ENCODE peak calls at places on chromosomes 3 and 15, in ten cellular contexts. W is fibroblast of lung, D is stomach, A is Karpas-422, L is AG04449, Q is PC-3, Y is retinal pigment epithelial cell, K is cardiac muscle cell, R is astrocyte of the spinal cord, F is AG04450. Z is an unnamed sample.

GRCh38 chr3:4992118-4992517 is 12.9 kb downstream of the BHLHE40 start:
- DNase-seq in W (no peak), D (no peak), A (no peak), L (no peak), Q (no peak), Y (no peak), K (no peak), R (no peak), F (no peak), Z (no peak)

GRCh38 chr15:52794665-52795463 is 4.7 kb upstream of the ONECUT1 start:
- DNase-seq in W (no peak), D (no peak), A (no peak), L (no peak), Q (no peak), Y (no peak), K (no peak), R (no peak), F (no peak), Z (no peak)

GRCh38 chr15:62150445-62150844 is 14.6 kb downstream of the C2CD4B start:
- DNase-seq in W (no peak), D (no peak), A (no peak), L (no peak), Q (no peak), Y (no peak), K (no peak), R (no peak), F (no peak), Z (no peak)

GRCh38 chr3:71360694-71361093 is 222.8 kb downstream of the FOXP1 start:
- DNase-seq in W (no peak), D (no peak), A (peak), L (no peak), Q (no peak), Y (no peak), K (no peak), R (no peak), F (no peak), Z (no peak)

GRCh38 chr15:26615188-26615926 is 157.5 kb downstream of the GABRB3 start:
- DNase-seq in W (no peak), D (no peak), A (no peak), L (no peak), Q (peak), Y (no peak), K (no peak), R (no peak), F (no peak), Z (no peak)

GRCh38 chr3:81726735-81727134 is 34.7 kb downstream of the GBE1 start:
- DNase-seq in W (peak), D (no peak), A (no peak), L (no peak), Q (peak), Y (no peak), K (no peak), R (peak), F (no peak), Z (no peak)

GRCh38 chr3:18402140-18402834 is 22.9 kb downstream of the SATB1 start:
- DNase-seq in W (no peak), D (no peak), A (no peak), L (no peak), Q (no peak), Y (no peak), K (no peak), R (no peak), F (no peak), Z (no peak)

GRCh38 chr15:40929730-40930429 is 740 bp downstream of the DLL4 start:
- DNase-seq in W (peak), D (peak), A (no peak), L (no peak), Q (peak), Y (no peak), K (peak), R (peak), F (no peak), Z (peak)

GRCh38 chr3:31709005-31709404 is 176.3 kb downstream of the STT3B start:
- DNase-seq in W (no peak), D (no peak), A (no peak), L (no peak), Q (no peak), Y (no peak), K (no peak), R (no peak), F (no peak), Z (no peak)

GRCh38 chr15:93314245-93314644 is 225.2 kb upstream of the RGMA start:
- DNase-seq in W (no peak), D (no peak), A (no peak), L (no peak), Q (no peak), Y (no peak), K (no peak), R (no peak), F (no peak), Z (no peak)

GRCh38 chr3:186510374-186511079 is 33.7 kb downstream of the CRYGS start:
- DNase-seq in W (peak), D (no peak), A (no peak), L (no peak), Q (no peak), Y (no peak), K (no peak), R (peak), F (no peak), Z (no peak)

GRCh38 chr3:62109534-62109933 is 263.8 kb downstream of the FEZF2 start:
- DNase-seq in W (peak), D (no peak), A (no peak), L (peak), Q (no peak), Y (no peak), K (no peak), R (peak), F (peak), Z (peak)

GRCh38 chr3:45558431-45558830 is 36.1 kb upstream of the LIMD1 start:
- DNase-seq in W (no peak), D (no peak), A (no peak), L (no peak), Q (no peak), Y (no peak), K (no peak), R (no peak), F (no peak), Z (no peak)

GRCh38 chr15:96345560-96346389 is 15.3 kb downstream of the NR2F2 start:
- DNase-seq in W (peak), D (peak), A (no peak), L (no peak), Q (peak), Y (no peak), K (peak), R (peak), F (no peak), Z (peak)

GRCh38 chr3:195907730-195908438 is 467 bp downstream of the TNK2 start:
- DNase-seq in W (no peak), D (peak), A (peak), L (no peak), Q (peak), Y (no peak), K (peak), R (no peak), F (no peak), Z (no peak)

GRCh38 chr15:33934896-33935295 is 33.4 kb upstream of the CHRM5 start:
- DNase-seq in W (no peak), D (no peak), A (no peak), L (no peak), Q (no peak), Y (no peak), K (no peak), R (no peak), F (no peak), Z (no peak)

GRCh38 chr3:50515565-50516047 is 12.2 kb upstream of the CACNA2D2 start:
- DNase-seq in W (no peak), D (no peak), A (peak), L (no peak), Q (no peak), Y (no peak), K (peak), R (peak), F (no peak), Z (peak)
- H3K4me3 ChIP-seq in W (no peak), D (no peak), A (no peak), L (no peak), Q (no peak), Y (no peak), K (peak), R (no peak), F (no peak), Z (peak)

GRCh38 chr3:133928136-133928893 is 32.6 kb upstream of the RAB6B start:
- DNase-seq in W (no peak), D (no peak), A (no peak), L (no peak), Q (no peak), Y (no peak), K (no peak), R (no peak), F (no peak), Z (no peak)
- H3K4me3 ChIP-seq in W (no peak), D (peak), A (peak), L (no peak), Q (peak), Y (peak), K (peak), R (peak), F (no peak), Z (peak)

GRCh38 chr3:10504161-10505049 is 981 bp downstream of the ATP2B2 start:
- DNase-seq in W (no peak), D (no peak), A (no peak), L (no peak), Q (no peak), Y (no peak), K (no peak), R (no peak), F (no peak), Z (no peak)
- H3K4me3 ChIP-seq in W (no peak), D (peak), A (no peak), L (no peak), Q (no peak), Y (peak), K (no peak), R (no peak), F (no peak), Z (no peak)

DNA sequence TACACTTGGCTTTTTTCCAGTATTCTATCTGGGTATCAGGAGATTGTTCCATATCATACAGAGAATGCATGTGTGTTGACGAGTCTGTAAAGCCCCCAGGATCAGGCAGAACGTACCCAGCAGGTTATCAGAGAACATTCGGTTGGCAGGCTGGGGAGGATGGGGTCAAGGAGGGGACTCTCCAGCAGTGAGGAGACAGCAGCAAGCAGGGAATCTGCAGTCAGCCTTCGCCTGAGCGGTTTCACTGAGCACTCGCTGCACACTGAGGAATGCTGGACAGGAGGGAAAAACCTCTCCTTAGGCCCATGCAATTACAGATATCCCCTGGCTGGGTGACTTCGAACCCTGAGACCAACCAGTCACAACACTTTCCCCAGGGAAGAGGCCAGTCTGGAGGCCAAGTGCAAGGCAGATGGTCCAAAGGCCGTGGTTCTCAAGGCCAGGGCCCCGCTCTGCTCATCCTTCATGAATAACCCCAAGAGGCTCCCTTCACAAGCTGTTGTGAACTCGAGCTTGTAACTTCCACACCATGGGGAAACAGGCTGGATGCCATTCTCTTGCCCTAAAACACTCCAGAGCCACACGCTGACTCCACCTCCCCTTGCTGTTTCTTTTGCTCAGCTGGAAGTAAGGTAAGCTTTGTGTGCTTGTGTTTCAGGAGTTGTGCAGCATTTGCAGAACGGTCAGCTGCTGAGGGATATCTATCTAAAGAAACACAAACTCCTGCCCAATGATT is 60.2 kb downstream of the PXYLP1 start:
- DNase-seq in W (no peak), D (no peak), A (no peak), L (no peak), Q (no peak), Y (no peak), K (peak), R (no peak), F (no peak), Z (no peak)
- H3K4me3 ChIP-seq in W (no peak), D (no peak), A (no peak), L (no peak), Q (no peak), Y (no peak), K (no peak), R (no peak), F (no peak), Z (no peak)

DNA sequence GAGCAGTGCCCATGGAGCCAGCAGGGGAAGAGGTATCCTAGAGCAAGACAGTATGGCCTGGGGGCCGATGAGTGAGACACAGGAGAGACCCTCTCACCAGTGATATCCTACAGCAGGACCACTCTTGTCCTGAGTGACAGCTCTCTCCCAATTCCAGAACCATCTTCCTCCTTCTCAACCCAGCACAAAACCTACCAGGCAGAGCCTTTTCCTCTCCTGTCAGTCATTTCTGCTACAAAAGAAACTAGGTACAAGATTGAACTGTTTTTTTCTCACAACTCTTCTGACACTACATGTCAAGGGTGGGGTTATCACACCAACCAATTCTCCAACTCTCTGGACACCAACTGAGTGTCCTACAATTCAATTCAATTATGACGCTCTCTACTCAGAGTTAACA is 506.6 kb downstream of the EPHB1 start:
- DNase-seq in W (no peak), D (no peak), A (no peak), L (no peak), Q (no peak), Y (no peak), K (no peak), R (no peak), F (no peak), Z (no peak)
- H3K4me3 ChIP-seq in W (no peak), D (no peak), A (no peak), L (no peak), Q (no peak), Y (no peak), K (no peak), R (no peak), F (no peak), Z (no peak)

DNA sequence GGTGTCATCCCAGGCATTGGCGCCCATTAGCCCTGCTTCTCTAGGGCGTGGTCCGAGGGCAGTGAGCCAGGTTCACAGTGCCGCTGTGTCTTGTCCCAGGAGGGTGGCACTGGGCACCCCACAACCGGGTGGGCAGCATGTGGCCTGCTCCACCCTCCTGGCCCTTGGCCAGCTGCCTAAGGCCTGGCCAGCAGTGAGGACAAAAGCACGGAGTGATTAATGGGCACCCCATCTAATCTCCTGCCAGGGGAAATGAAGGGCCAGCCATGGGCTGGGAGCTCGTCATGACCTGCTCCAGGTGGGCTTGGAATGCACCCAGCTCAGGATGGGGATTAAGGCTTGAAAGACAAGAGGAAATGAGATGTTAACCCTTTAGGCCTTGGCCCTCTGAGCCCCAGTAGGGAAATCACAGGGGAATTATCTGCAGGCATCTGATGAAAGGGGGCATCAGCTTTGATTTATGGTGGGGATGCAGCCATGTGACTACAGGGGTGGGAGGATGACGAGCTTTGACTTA is 5.2 kb downstream of the THSD4 start:
- DNase-seq in W (no peak), D (no peak), A (no peak), L (no peak), Q (no peak), Y (no peak), K (no peak), R (no peak), F (no peak), Z (no peak)
- H3K4me3 ChIP-seq in W (no peak), D (no peak), A (no peak), L (no peak), Q (no peak), Y (no peak), K (no peak), R (no peak), F (no peak), Z (no peak)

GRCh38 chr3:49422379-49423248 is at the start of gene AMT:
- DNase-seq in W (no peak), D (peak), A (no peak), L (no peak), Q (no peak), Y (no peak), K (peak), R (peak), F (no peak), Z (peak)
- H3K4me3 ChIP-seq in W (no peak), D (peak), A (no peak), L (no peak), Q (no peak), Y (peak), K (peak), R (peak), F (no peak), Z (peak)

Z was measured in left ventricle myocardium inferior.